ENCODE peak calls at places on chromosomes 12 and 14, in ten cellular contexts. One of them, this sample, is unnamed.

GRCh38 chr12:64459388-64460024 is 7.6 kb downstream of the TBK1 start:
- DNase-seq in Panc1: no peak
- DNase-seq in GM10248: peak
- DNase-seq in posterior vena cava: no peak
- DNase-seq in COR-L47: no peak
- DNase-seq in lower lobe of right lung: no peak
- DNase-seq in NCI-H1105: no peak
- DNase-seq in kidney tubule cell: peak
- DNase-seq in fibroblast of the conjunctiva: no peak
- DNase-seq in GM19239: no peak
- DNase-seq in this sample: peak

GRCh38 chr12:112875608-112876007 is 31.2 kb upstream of the OAS1 start:
- DNase-seq in Panc1: no peak
- DNase-seq in lower lobe of right lung: no peak
- DNase-seq in GM10248: no peak
- DNase-seq in posterior vena cava: no peak
- DNase-seq in GM19239: no peak
- DNase-seq in NCI-H1105: no peak
- DNase-seq in kidney tubule cell: no peak
- DNase-seq in fibroblast of the conjunctiva: no peak
- DNase-seq in COR-L47: no peak
- DNase-seq in this sample: no peak

GRCh38 chr14:55366271-55366670 is 45.4 kb downstream of the ATG14 start:
- DNase-seq in NCI-H1105: no peak
- DNase-seq in posterior vena cava: no peak
- DNase-seq in fibroblast of the conjunctiva: peak
- DNase-seq in COR-L47: no peak
- DNase-seq in Panc1: no peak
- DNase-seq in lower lobe of right lung: no peak
- DNase-seq in kidney tubule cell: no peak
- DNase-seq in GM19239: no peak
- DNase-seq in GM10248: no peak
- DNase-seq in this sample: no peak

GRCh38 chr14:60838601-60839000 is 104.0 kb downstream of the MNAT1 start:
- DNase-seq in NCI-H1105: no peak
- DNase-seq in COR-L47: no peak
- DNase-seq in fibroblast of the conjunctiva: no peak
- DNase-seq in Panc1: no peak
- DNase-seq in GM19239: no peak
- DNase-seq in GM10248: no peak
- DNase-seq in kidney tubule cell: no peak
- DNase-seq in posterior vena cava: no peak
- DNase-seq in lower lobe of right lung: no peak
- DNase-seq in this sample: no peak

GRCh38 chr14:23418021-23418420 is 9.9 kb upstream of the MYH6 start:
- DNase-seq in kidney tubule cell: no peak
- DNase-seq in GM10248: no peak
- DNase-seq in Panc1: no peak
- DNase-seq in posterior vena cava: no peak
- DNase-seq in fibroblast of the conjunctiva: no peak
- DNase-seq in COR-L47: no peak
- DNase-seq in NCI-H1105: no peak
- DNase-seq in lower lobe of right lung: no peak
- DNase-seq in GM19239: no peak
- DNase-seq in this sample: no peak

GRCh38 chr14:53062856-53063255 is 90.3 kb downstream of the DDHD1 start:
- DNase-seq in kidney tubule cell: peak
- DNase-seq in posterior vena cava: no peak
- DNase-seq in GM19239: no peak
- DNase-seq in Panc1: no peak
- DNase-seq in COR-L47: no peak
- DNase-seq in NCI-H1105: no peak
- DNase-seq in fibroblast of the conjunctiva: peak
- DNase-seq in lower lobe of right lung: no peak
- DNase-seq in GM10248: no peak
- DNase-seq in this sample: no peak

GRCh38 chr12:52271157-52271556 is 3.3 kb upstream of the KRT86 start:
- DNase-seq in GM10248: no peak
- DNase-seq in Panc1: no peak
- DNase-seq in posterior vena cava: no peak
- DNase-seq in lower lobe of right lung: no peak
- DNase-seq in GM19239: no peak
- DNase-seq in kidney tubule cell: no peak
- DNase-seq in fibroblast of the conjunctiva: no peak
- DNase-seq in COR-L47: no peak
- DNase-seq in NCI-H1105: no peak
- DNase-seq in this sample: no peak

GRCh38 chr12:10122689-10123088 is 7.3 kb downstream of the CLEC7A start:
- DNase-seq in Panc1: no peak
- DNase-seq in posterior vena cava: no peak
- DNase-seq in GM10248: no peak
- DNase-seq in fibroblast of the conjunctiva: no peak
- DNase-seq in kidney tubule cell: no peak
- DNase-seq in lower lobe of right lung: no peak
- DNase-seq in NCI-H1105: no peak
- DNase-seq in COR-L47: no peak
- DNase-seq in GM19239: no peak
- DNase-seq in this sample: no peak

GRCh38 chr12:92078167-92079053 is 67.2 kb downstream of the BTG1 start:
- DNase-seq in COR-L47: no peak
- DNase-seq in lower lobe of right lung: no peak
- DNase-seq in GM10248: no peak
- DNase-seq in GM19239: no peak
- DNase-seq in fibroblast of the conjunctiva: peak
- DNase-seq in Panc1: no peak
- DNase-seq in NCI-H1105: no peak
- DNase-seq in kidney tubule cell: peak
- DNase-seq in posterior vena cava: no peak
- DNase-seq in this sample: no peak